ENCODE peak calls at places on chromosomes 6 and 20, in five cellular contexts. L is fibroblast of the aortic adventitia; Y is DMS153; E is AG10803; I is activated CD4-positive, alpha-beta T cell treated with anti-CD3 and anti-CD28 coated beads for 24 hours. N is an unnamed sample.

GRCh38 chr6:152508477-152508876 is 128.7 kb downstream of the SYNE1 start:
- DNase-seq in E (no peak), L (no peak), I (no peak), Y (no peak), N (no peak)

GRCh38 chr6:8539446-8539845 is 104.1 kb upstream of the SLC35B3 start:
- DNase-seq in Y (no peak), I (no peak), L (peak), E (peak), N (no peak)

GRCh38 chr6:137571854-137572253 is 77.7 kb upstream of the OLIG3 start:
- DNase-seq in Y (no peak), L (peak), E (peak), I (peak), N (no peak)

GRCh38 chr20:4352348-4352747 is 337.0 kb upstream of the RNF24 start:
- DNase-seq in Y (no peak), I (no peak), L (no peak), E (no peak), N (no peak)

GRCh38 chr6:5510734-5511133 is 249.4 kb downstream of the FARS2 start:
- DNase-seq in L (no peak), Y (no peak), E (no peak), I (no peak), N (no peak)

GRCh38 chr6:107711953-107712522 is 112.1 kb downstream of the SCML4 start:
- DNase-seq in I (no peak), E (peak), L (no peak), Y (no peak), N (no peak)

GRCh38 chr20:5522422-5522821 is 205.7 kb upstream of the PROKR2 start:
- DNase-seq in I (no peak), Y (no peak), E (no peak), L (no peak), N (no peak)

GRCh38 chr6:162615016-162615717 is 112.4 kb downstream of the PRKN start:
- DNase-seq in I (no peak), E (no peak), Y (no peak), L (peak), N (no peak)

GRCh38 chr20:63151554-63152321 is 64.2 kb downstream of the YTHDF1 start:
- DNase-seq in L (peak), Y (no peak), E (no peak), I (no peak), N (no peak)

N was measured in nucleus accumbens.